ENCODE peak calls at places on chromosomes 6 and 20, in nine cellular contexts. T is GM10248; B is activated CD8-positive, alpha-beta memory T cell treated with anti-CD3 and anti-CD28 coated beads, Interleukin-2, amount 10 ng/mL, durations not matched to agents 7 days and 5 days; D is Calu3; E is activated naive CD8-positive, alpha-beta T cell treated with anti-CD3 and anti-CD28 coated beads, Interleukin-2, amount 50 U/mL, for 24 hours; F is testis; R is T-helper 2 cell; U is WTC11; G is NCI-H1092 treated with DMSO at 0.1 percent for 48 hours. J is an unnamed sample.

GRCh38 chr20:1015181-1015580 is 13.1 kb upstream of the RSPO4 start:
- DNase-seq in D (no peak), T (no peak), G (no peak), E (no peak), B (no peak), U (no peak), F (no peak), R (no peak), J (no peak)

GRCh38 chr6:87183687-87184086 is 28.3 kb downstream of the ZNF292 start:
- DNase-seq in R (no peak), E (no peak), T (no peak), U (no peak), D (no peak), F (no peak), G (no peak), B (no peak), J (no peak)

GRCh38 chr6:69232506-69233194 is 564.2 kb downstream of the LMBRD1 start:
- DNase-seq in T (peak), B (peak), E (peak), F (peak), D (peak), G (no peak), U (peak), R (peak), J (peak)

GRCh38 chr6:34098045-34098936 is 47.6 kb downstream of the GRM4 start:
- DNase-seq in R (no peak), U (no peak), D (no peak), F (no peak), T (no peak), G (no peak), E (no peak), B (no peak), J (no peak)

GRCh38 chr6:127277878-127278843 is 11.5 kb downstream of the RNF146 start:
- DNase-seq in B (no peak), T (no peak), R (no peak), D (no peak), U (no peak), E (no peak), F (no peak), G (no peak), J (no peak)

GRCh38 chr6:129446272-129446851 is 263.6 kb downstream of the ARHGAP18 start:
- DNase-seq in E (no peak), F (no peak), T (no peak), G (no peak), R (no peak), U (no peak), D (no peak), B (no peak), J (no peak)

GRCh38 chr20:13042458-13042794 is 33.7 kb downstream of the SPTLC3 start:
- DNase-seq in E (no peak), U (no peak), D (no peak), R (no peak), T (no peak), B (no peak), F (no peak), G (no peak), J (no peak)

GRCh38 chr20:35115606-35116005 is 23.0 kb upstream of the TRPC4AP start:
- DNase-seq in G (no peak), T (no peak), U (no peak), R (no peak), D (no peak), E (no peak), B (no peak), F (no peak), J (no peak)

GRCh38 chr6:45923831-45924391 is 91.7 kb downstream of the CLIC5 start:
- DNase-seq in R (peak), U (no peak), G (no peak), F (no peak), D (no peak), E (peak), T (peak), B (peak), J (no peak)

GRCh38 chr6:137309078-137309762 is 90.0 kb upstream of the IFNGR1 start:
- DNase-seq in G (no peak), E (peak), F (peak), B (no peak), R (no peak), D (peak), U (peak), T (no peak), J (peak)

GRCh38 chr6:136011475-136011874 is 160.0 kb downstream of the PDE7B start:
- DNase-seq in D (no peak), U (no peak), F (no peak), G (no peak), E (no peak), B (no peak), R (no peak), T (no peak), J (no peak)

GRCh38 chr6:143936986-143937765 is 70.9 kb downstream of the PLAGL1 start:
- DNase-seq in T (no peak), U (no peak), R (no peak), B (no peak), F (no peak), E (no peak), D (no peak), G (no peak), J (no peak)

GRCh38 chr6:321158-321438 is 28.8 kb downstream of the DUSP22 start:
- DNase-seq in U (no peak), F (no peak), B (no peak), D (no peak), E (no peak), R (no peak), T (no peak), G (no peak), J (no peak)

GRCh38 chr6:15855311-15855710 is 192.5 kb upstream of the DTNBP1 start:
- DNase-seq in G (no peak), B (no peak), R (no peak), T (no peak), U (peak), D (no peak), E (no peak), F (no peak), J (no peak)

GRCh38 chr20:57260959-57261357 is 5.5 kb downstream of the BMP7 start:
- DNase-seq in R (no peak), U (no peak), E (no peak), B (no peak), D (no peak), G (no peak), T (no peak), F (no peak), J (no peak)

GRCh38 chr20:59831024-59831900 is 102.2 kb downstream of the SYCP2 start:
- DNase-seq in R (no peak), G (no peak), D (peak), E (no peak), F (peak), T (peak), U (no peak), B (peak), J (no peak)

GRCh38 chr6:138989098-138989983 is 1.3 kb upstream of the REPS1 start:
- DNase-seq in B (no peak), F (no peak), T (no peak), E (no peak), R (no peak), D (no peak), U (no peak), G (peak), J (no peak)

GRCh38 chr20:56604690-56605089 is 24.4 kb upstream of the TFAP2C start:
- DNase-seq in T (no peak), D (no peak), G (no peak), F (no peak), R (no peak), E (no peak), B (no peak), U (no peak), J (no peak)

GRCh38 chr20:10770753-10771152 is 97.0 kb upstream of the JAG1 start:
- DNase-seq in E (no peak), G (no peak), U (no peak), F (no peak), T (no peak), B (no peak), R (no peak), D (no peak), J (no peak)

GRCh38 chr20:53677447-53678314 is 84.0 kb upstream of the ZNF217 start:
- DNase-seq in U (peak), R (no peak), G (no peak), F (peak), T (no peak), D (peak), E (peak), B (no peak), J (peak)

GRCh38 chr20:45506927-45507820 is 8.2 kb downstream of the SPINT3 start:
- DNase-seq in E (no peak), F (no peak), T (no peak), D (no peak), B (no peak), R (no peak), U (no peak), G (no peak), J (no peak)

GRCh38 chr20:48846516-48847492 is 19.0 kb upstream of the PREX1 start:
- DNase-seq in E (peak), F (no peak), T (peak), B (peak), D (no peak), R (peak), U (peak), G (no peak), J (peak)

GRCh38 chr6:78605909-78606446 is 261.4 kb upstream of the IRAK1BP1 start:
- DNase-seq in B (no peak), E (no peak), U (no peak), T (no peak), G (no peak), R (no peak), F (no peak), D (no peak), J (peak)

GRCh38 chr6:11769816-11770545 is 8.6 kb downstream of the ADTRP start:
- DNase-seq in B (no peak), U (peak), D (peak), E (no peak), R (no peak), F (no peak), G (no peak), T (no peak), J (no peak)

GRCh38 chr6:52392944-52393343 is 27.2 kb upstream of the EFHC1 start:
- DNase-seq in B (no peak), F (no peak), R (no peak), G (no peak), T (no peak), E (no peak), U (no peak), D (no peak), J (no peak)

GRCh38 chr6:157514659-157515496 is 133.9 kb downstream of the ZDHHC14 start:
- DNase-seq in D (peak), E (no peak), U (no peak), T (no peak), B (peak), F (no peak), R (no peak), G (no peak), J (peak)

GRCh38 chr20:5118220-5119142 is 1.3 kb downstream of the PCNA start:
- DNase-seq in R (no peak), B (no peak), F (no peak), E (no peak), G (no peak), U (no peak), T (no peak), D (no peak), J (no peak)

GRCh38 chr6:165799736-165800135 is 136.7 kb upstream of the PDE10A start:
- DNase-seq in D (no peak), U (no peak), F (no peak), T (no peak), R (no peak), G (no peak), E (no peak), B (no peak), J (no peak)